ENCODE peak calls at places on chromosomes 3 and 15, in four cellular contexts. W, E, S and I are unnamed samples.

GRCh38 chr3:123757281-123757940 is 126.7 kb downstream of the MYLK start:
- DNase-seq in W (no peak), E (no peak), S (no peak), I (peak)

GRCh38 chr3:170745211-170745718 is 124.7 kb downstream of the RPL22L1 start:
- DNase-seq in E (no peak), S (no peak), W (no peak), I (no peak)

GRCh38 chr3:167653750-167654149 is at the start of gene WDR49:
- DNase-seq in S (no peak), W (no peak), E (no peak), I (no peak)

GRCh38 chr15:76150971-76151598 is 91.3 kb downstream of the TMEM266 start:
- DNase-seq in S (peak), E (peak), W (peak), I (peak)

GRCh38 chr3:37660782-37661181 is 200.9 kb upstream of the CTDSPL start:
- DNase-seq in W (no peak), S (no peak), E (no peak), I (no peak)

GRCh38 chr3:149783576-149783975 is 8.8 kb downstream of the ANKUB1 start:
- DNase-seq in S (no peak), W (no peak), E (peak), I (no peak)

GRCh38 chr15:51131596-51132290 is 37.0 kb upstream of the TNFAIP8L3 start:
- DNase-seq in W (no peak), S (no peak), E (peak), I (no peak)

GRCh38 chr3:55885721-55886120 is 398.6 kb upstream of the WNT5A start:
- DNase-seq in E (no peak), S (no peak), W (no peak), I (no peak)

GRCh38 chr3:88034463-88034862 is 24.3 kb downstream of the CGGBP1 start:
- DNase-seq in E (no peak), W (peak), S (no peak), I (no peak)

GRCh38 chr15:89114974-89115373 is 26.7 kb downstream of the ABHD2 start:
- DNase-seq in W (no peak), E (no peak), S (peak), I (no peak)

GRCh38 chr3:152834354-152835310 is at the start of gene P2RY1:
- DNase-seq in E (no peak), S (peak), W (peak), I (peak)

GRCh38 chr3:65344444-65344843 is 656.6 kb upstream of the ADAMTS9 start:
- DNase-seq in E (no peak), S (no peak), W (no peak), I (no peak)

GRCh38 chr3:138114988-138115971 is at the start of gene DZIP1L:
- DNase-seq in E (peak), W (peak), S (peak), I (no peak)

GRCh38 chr15:51883436-51883835 is 54.0 kb downstream of the TMOD3 start:
- DNase-seq in W (no peak), E (no peak), S (no peak), I (no peak)

GRCh38 chr3:184042617-184043016 is 10.2 kb upstream of the HTR3C start:
- DNase-seq in E (no peak), W (no peak), S (no peak), I (no peak)

GRCh38 chr3:50267280-50267913 is 1.6 kb upstream of the SEMA3B start:
- DNase-seq in W (no peak), E (no peak), S (no peak), I (no peak)

GRCh38 chr3:50268276-50268675 is 671 bp upstream of the SEMA3B start:
- DNase-seq in W (no peak), S (no peak), E (no peak), I (no peak)

GRCh38 chr3:50269460-50269859 is 513 bp downstream of the SEMA3B start:
- DNase-seq in W (no peak), E (no peak), S (no peak), I (no peak)

GRCh38 chr3:50269977-50270413 is 1.0 kb downstream of the SEMA3B start:
- DNase-seq in W (no peak), E (no peak), S (no peak), I (no peak)

DNA sequence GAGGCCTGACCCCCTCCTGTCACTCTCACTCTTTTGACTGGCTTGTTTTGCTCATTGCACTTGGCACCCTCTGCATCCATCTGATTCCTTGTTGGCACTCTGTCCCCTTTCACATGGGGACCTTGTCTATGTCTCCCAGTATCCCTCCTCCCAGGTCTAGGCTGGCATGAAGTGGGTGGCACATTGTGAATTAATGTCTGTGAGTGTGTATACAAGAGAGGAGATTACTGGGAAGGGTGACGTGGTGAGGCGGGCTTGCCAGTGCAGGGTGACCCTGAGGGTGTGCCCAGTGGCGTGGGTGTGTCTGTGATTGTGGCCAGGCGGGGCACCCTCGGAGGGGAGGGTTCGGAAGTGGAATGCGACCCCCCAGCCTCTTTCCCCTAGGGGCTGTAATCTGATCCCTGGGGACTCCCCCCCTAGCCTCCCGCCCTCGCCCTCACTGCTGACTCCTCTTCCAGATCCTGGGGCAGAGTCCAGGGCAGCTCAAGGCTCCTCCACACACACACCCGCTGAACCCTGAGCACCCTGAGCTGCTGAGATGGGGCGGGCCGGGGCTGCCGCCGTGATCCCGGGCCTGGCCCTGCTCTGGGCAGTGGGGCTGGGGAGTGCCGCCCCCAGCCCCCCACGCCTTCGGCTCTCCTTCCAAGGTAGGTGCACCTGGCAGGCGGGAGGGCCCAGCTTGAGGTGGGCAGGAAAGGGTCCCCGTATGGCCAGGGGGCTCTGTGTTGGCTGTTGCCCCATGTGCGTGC is at the start of gene SEMA3B:
- DNase-seq in S (no peak), W (no peak), E (peak), I (no peak)
- TF ChIP-seq NFIC in S (no peak), W (no peak), E (no peak), I (no peak)

DNA sequence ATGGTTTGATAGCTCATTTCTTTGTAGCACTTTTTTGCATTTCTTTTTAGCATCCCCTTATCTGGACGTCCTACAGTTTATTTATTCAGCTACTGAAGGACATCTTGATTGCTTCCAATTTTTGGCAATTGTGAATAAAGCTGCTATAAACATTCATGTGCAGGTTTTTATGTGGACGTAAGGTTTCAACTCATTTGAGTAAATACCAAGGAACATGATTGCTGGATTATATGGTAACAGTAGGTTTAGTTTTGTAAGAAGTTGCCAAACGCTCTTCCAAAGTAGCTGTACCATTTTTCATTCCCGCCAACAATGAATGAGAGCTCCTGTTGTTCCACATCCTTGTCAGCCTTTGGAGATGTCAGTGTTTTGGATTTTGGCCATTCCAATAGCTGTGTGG is 29.5 kb upstream of the ACTL6A start:
- DNase-seq in E (no peak), S (no peak), W (no peak), I (no peak)
- TF ChIP-seq POLR2AphosphoS5 in E (no peak), S (no peak), W (no peak), I (no peak)

DNA sequence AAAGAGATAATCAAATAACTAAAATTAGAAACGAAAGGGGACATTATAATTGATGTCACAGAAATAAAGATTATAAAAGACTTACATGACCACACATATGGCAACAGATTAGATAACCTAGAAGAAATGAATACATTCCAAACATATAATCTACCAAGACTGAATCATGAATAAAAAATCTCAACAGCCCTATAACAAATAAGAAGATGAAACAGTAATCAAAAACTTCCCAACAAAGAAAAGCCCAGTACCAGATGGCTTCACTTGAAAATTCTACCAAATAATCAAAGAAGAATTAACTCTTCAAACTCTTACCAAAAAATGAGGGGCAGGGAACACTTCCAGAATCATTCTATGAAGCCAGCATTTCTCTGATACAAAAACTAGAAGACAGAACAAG is 11.8 kb downstream of the TOP2B start:
- DNase-seq in W (no peak), S (no peak), E (no peak), I (no peak)
- TF ChIP-seq NFIC in W (no peak), S (no peak), E (no peak), I (no peak)

GRCh38 chr15:66906660-66907059 is 158.7 kb upstream of the SMAD3 start:
- DNase-seq in S (no peak), W (no peak), E (no peak), I (no peak)
- TF ChIP-seq POLR2AphosphoS5 in S (no peak), W (no peak), E (no peak), I (no peak)

GRCh38 chr15:31241888-31242287 is 84.7 kb upstream of the KLF13 start:
- DNase-seq in W (no peak), S (no peak), E (no peak), I (no peak)

GRCh38 chr15:31238369-31238768 is 88.3 kb upstream of the KLF13 start:
- DNase-seq in W (no peak), E (no peak), S (no peak), I (no peak)

GRCh38 chr15:31237042-31237324 is 89.7 kb upstream of the KLF13 start:
- DNase-seq in S (no peak), E (no peak), W (no peak), I (no peak)

GRCh38 chr15:31238906-31239305 is 87.7 kb upstream of the KLF13 start:
- DNase-seq in E (no peak), W (no peak), S (no peak), I (no peak)

DNA sequence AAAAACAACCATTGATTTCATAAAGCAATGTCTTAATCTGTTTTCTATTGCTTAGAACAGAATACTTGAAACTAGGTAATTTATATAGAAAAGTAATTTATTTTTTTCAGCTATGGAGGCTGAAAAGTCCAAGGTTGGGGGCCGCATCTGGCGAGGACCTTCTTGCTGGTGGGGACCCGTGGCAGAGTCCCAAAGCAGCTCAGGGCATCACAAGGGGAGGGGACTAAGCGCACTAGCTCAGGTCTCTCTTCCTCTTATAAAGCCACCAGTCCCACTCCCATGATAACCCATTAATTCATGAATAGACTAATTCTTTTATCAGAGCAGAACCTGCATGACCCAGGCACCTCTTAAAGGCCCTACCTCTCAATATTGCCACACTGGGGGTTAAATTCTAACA is 87.2 kb upstream of the KLF13 start:
- DNase-seq in E (no peak), W (no peak), S (no peak), I (no peak)
- TF ChIP-seq NFIC in E (no peak), W (no peak), S (no peak), I (no peak)

DNA sequence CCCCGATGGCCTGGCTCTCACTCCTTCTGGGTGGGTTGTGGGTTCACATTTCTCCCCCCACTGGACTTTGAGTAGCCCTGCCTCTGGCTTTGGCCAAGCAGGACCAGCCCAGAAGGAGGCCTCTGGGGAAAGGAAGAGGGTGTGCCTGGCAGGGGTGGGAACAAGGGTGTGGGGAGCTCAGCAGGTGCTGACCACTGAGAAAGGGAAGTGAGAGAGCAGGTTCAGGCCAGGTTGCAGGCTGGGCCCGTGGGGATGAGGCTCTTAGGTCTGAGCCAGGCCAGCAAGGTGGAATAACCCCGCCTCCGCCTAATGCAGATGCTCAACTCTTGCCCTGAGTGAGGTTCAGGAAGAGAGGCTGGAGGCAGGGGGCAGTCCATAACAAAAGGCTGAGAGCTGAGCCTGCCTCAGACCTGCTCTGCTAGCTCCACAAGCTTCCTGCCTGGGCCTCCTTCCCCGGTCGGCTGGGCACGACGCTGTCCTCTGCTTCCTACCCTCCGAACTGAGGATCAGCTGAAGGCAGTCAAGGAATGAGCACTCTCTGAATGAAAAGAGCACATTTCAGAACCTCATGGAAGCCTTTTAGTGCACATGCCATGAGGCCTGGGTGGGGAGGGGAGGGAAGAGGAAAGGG is 82.7 kb downstream of the TLE3 start:
- DNase-seq in S (no peak), W (no peak), E (no peak), I (peak)
- TF ChIP-seq POLR2AphosphoS5 in S (no peak), W (no peak), E (no peak), I (peak)

GRCh38 chr15:69493406-69493805 is 40.8 kb downstream of the RPLP1 start:
- DNase-seq in E (no peak), S (peak), W (no peak), I (no peak)
- TF ChIP-seq NFIC in E (no peak), S (no peak), W (no peak), I (no peak)

DNA sequence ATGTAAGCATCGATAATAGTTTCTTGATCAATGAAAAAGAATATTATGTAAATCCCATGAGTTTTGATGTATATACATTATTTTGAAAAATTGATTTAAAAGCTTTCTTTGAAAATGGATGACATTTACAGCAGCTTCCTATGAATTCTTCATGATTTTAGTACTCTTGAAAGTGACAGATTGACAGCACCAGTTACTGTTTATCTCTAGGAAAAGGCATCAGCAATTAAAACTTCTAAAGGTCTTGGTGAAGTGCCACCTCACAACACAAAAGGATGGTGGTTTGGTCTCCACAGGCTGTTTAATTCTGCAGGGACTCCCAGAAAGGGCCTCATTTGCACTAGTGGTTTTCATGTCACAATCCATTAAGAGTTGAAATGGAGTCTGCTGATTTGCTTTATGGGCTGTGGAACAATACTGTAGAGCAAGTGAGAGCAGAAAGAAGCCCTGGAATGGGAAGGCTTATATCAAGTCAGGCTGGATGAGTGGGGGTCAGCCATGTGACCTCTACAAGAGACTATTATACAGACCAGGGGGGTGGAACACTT is 225.3 kb upstream of the KCNMB2 start:
- DNase-seq in E (no peak), W (no peak), S (no peak), I (no peak)
- TF ChIP-seq POLR2AphosphoS5 in E (no peak), W (no peak), S (no peak), I (no peak)

GRCh38 chr15:43184407-43185160 is 619 bp upstream of the CCNDBP1 start:
- DNase-seq in W (peak), E (no peak), S (no peak), I (no peak)
- TF ChIP-seq NFIC in W (no peak), E (no peak), S (no peak), I (no peak)

GRCh38 chr3:130111185-130111864 is 29.7 kb downstream of the ALG1L2 start:
- DNase-seq in S (peak), E (peak), W (peak), I (peak)
- TF ChIP-seq POLR2AphosphoS5 in S (peak), E (peak), W (peak), I (peak)